ENCODE peak calls at places on chromosome 1, in eight cellular contexts. I, D, O, Y, S, A, V and P are unnamed samples.

GRCh38 chr1:103333141-103333540 is 192.4 kb upstream of the RNPC3 start:
- DNase-seq in S (no peak), V (no peak), A (no peak), D (no peak), I (no peak), Y (no peak), O (no peak), P (no peak)

GRCh38 chr1:241677171-241677570 is 25.1 kb downstream of the WDR64 start:
- DNase-seq in S (no peak), O (no peak), I (no peak), A (no peak), V (no peak), D (no peak), Y (no peak), P (no peak)

GRCh38 chr1:29120955-29121485 is 2.7 kb downstream of the TMEM200B start:
- DNase-seq in O (peak; percentile 55), Y (peak; percentile 75), V (peak; percentile 61), I (peak; percentile 77), S (peak; percentile 20), A (no peak), D (peak; percentile 94), P (no peak)

GRCh38 chr1:228294717-228295116 is 86.9 kb downstream of the OBSCN start:
- DNase-seq in D (no peak), A (no peak), O (no peak), Y (no peak), I (no peak), V (no peak), S (peak; percentile 3), P (no peak)

GRCh38 chr1:179229214-179230140 is at the start of gene ABL2:
- DNase-seq in V (peak; percentile 35), Y (peak; percentile 19), A (peak; percentile 58), S (peak; percentile 43), I (peak; percentile 53), O (peak; percentile 53), D (peak; percentile 92), P (no peak)

GRCh38 chr1:17496419-17496818 is 43.1 kb upstream of the ARHGEF10L start:
- DNase-seq in A (no peak), Y (no peak), I (no peak), D (no peak), V (no peak), O (no peak), S (no peak), P (no peak)

GRCh38 chr1:37872692-37873091 is 13.3 kb upstream of the MTF1 start:
- DNase-seq in A (no peak), D (no peak), Y (no peak), V (no peak), I (no peak), O (no peak), S (no peak), P (no peak)

GRCh38 chr1:162430583-162430982 is 18.6 kb upstream of the SH2D1B start:
- DNase-seq in A (no peak), V (no peak), O (no peak), I (no peak), S (no peak), D (no peak), Y (no peak), P (no peak)

GRCh38 chr1:23544444-23545389 is 13.7 kb upstream of the E2F2 start:
- DNase-seq in Y (peak; percentile 79), O (peak; percentile 74), S (peak; percentile 76), D (peak; percentile 93), V (peak; percentile 60), A (peak; percentile 79), I (peak; percentile 78), P (peak; percentile 60)

GRCh38 chr1:236979149-236979890 is 24.9 kb downstream of the MT1HL1 start:
- DNase-seq in O (no peak), I (no peak), A (no peak), Y (no peak), S (no peak), D (peak; percentile 17), V (no peak), P (no peak)

GRCh38 chr1:109785446-109786106 is 21.9 kb upstream of the EPS8L3 start:
- DNase-seq in D (peak; percentile 28), I (no peak), V (no peak), Y (peak; percentile 2), A (no peak), S (peak; percentile 6), O (no peak), P (no peak)

GRCh38 chr1:70966018-70966638 is 81.5 kb downstream of the PTGER3 start:
- DNase-seq in V (no peak), D (no peak), O (no peak), A (no peak), Y (no peak), S (no peak), I (no peak), P (no peak)

DNA sequence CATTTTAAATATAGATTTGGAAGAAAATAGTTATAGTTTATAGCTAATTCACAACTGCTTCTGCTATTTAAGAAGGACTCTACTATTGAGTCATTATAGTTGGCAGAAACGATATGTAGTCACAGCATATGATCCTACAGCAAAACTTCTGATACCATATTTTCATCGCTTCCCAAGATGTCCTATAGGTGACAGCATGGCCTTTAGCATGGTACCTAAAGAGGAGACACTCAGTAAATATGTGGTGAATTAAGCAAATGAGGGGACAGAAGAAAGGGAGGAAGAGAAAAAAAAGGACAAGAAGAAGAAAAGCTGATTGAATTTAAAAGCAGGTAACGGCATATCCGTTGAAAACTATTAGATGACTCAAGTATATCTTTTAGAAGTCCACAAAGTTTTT is 77.2 kb downstream of the PTGER3 start:
- DNase-seq in V (no peak), O (no peak), Y (no peak), A (no peak), D (no peak), S (no peak), I (no peak), P (no peak)
- TF ChIP-seq CTCF in V (no peak), O (no peak), Y (no peak), A (no peak), D (peak; percentile 36), S (no peak), I (no peak), P (no peak)

DNA sequence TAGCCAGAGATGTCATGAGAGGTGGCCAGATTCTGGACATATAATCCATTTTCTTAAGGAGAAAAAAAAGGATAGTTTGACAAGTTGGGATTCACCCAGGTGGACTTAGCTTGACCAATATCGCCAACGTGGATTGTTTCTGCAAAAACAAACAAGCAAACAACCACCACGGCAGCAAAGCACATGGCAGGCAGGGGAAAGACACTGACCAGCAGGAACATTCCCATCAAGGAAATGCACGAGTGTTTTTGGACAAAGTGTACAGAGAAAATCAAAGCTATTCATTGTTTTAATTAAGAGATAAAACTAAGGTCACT is 9.1 kb upstream of the PLA2G2C start:
- DNase-seq in O (no peak), S (no peak), V (no peak), Y (no peak), A (no peak), D (no peak), I (no peak), P (no peak)
- TF ChIP-seq CTCF in O (no peak), S (peak; percentile 19), V (no peak), Y (no peak), A (no peak), D (no peak), I (no peak), P (no peak)

DNA sequence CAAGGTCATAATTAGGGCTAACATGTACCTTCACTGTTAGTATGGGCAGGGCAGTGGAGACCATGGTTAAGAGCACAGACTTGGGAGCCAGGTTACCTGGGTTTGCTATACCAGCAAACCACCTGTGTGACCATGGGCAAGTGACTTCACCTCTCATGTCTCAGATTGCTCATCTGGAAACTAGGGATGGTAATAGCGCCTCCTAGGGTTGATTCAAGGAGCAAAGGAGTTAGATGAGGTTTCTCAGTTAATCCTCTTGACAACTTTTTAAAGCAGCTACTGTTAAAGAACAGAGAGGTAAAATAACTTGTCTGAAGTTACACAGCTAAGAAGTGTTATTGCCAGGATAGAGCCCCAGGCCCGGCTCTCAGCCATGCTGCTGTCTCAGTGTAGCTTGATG is 790 bp upstream of the MATN1 start:
- DNase-seq in D (no peak), I (no peak), O (no peak), A (no peak), V (no peak), Y (no peak), S (no peak), P (no peak)
- TF ChIP-seq CTCF in D (peak; percentile 68), I (no peak), O (no peak), A (no peak), V (peak; percentile 24), Y (no peak), S (no peak), P (no peak)

GRCh38 chr1:219808790-219809189 is 119.6 kb downstream of the SLC30A10 start:
- DNase-seq in S (no peak), A (no peak), D (no peak), I (no peak), Y (no peak), V (no peak), O (no peak), P (no peak)
- TF ChIP-seq CTCF in S (no peak), A (no peak), D (no peak), I (no peak), Y (no peak), V (no peak), O (no peak), P (no peak)

GRCh38 chr1:247905899-247906503 is 10.6 kb downstream of the OR2W3 start:
- DNase-seq in D (no peak), V (no peak), S (no peak), I (no peak), O (no peak), A (no peak), Y (no peak), P (no peak)

GRCh38 chr1:247908761-247909160 is 11.3 kb upstream of the OR2T8 start:
- DNase-seq in V (no peak), A (no peak), O (no peak), D (no peak), Y (no peak), S (no peak), I (no peak), P (no peak)

GRCh38 chr1:247904122-247904521 is 8.7 kb downstream of the OR2W3 start:
- DNase-seq in O (no peak), A (no peak), Y (no peak), D (no peak), S (no peak), V (no peak), I (no peak), P (no peak)

GRCh38 chr1:247905181-247905580 is 9.8 kb downstream of the OR2W3 start:
- DNase-seq in Y (no peak), O (no peak), D (no peak), V (no peak), S (no peak), A (no peak), I (no peak), P (no peak)

DNA sequence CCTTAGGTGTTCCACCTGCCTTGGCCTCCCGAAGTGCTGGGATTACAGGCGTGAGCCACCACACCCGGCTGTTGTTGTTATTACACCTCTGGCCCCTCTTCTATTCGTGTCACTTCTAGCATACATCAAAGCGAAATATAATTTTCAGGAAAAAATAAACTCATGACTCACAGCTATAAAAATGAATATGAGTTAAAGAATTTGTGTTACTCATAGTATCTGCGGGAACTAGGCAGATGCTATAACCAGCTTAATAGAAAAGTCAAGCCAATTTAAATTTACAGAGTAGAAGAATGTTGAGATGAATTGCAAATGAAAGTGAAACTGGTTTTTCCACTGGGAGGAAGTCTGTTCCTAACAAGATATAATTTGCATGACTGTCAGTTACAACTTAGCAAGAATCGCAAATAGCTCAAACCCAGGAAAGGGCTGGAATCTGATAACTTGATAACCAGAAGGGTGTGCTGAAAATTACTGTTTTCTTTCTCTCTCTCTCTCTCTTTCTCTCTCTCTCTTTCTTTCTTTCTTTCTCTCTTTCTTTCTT is 11.2 kb downstream of the OR2W3 start:
- DNase-seq in I (no peak), A (no peak), S (no peak), Y (no peak), D (no peak), V (no peak), O (no peak), P (no peak)
- TF ChIP-seq CTCF in I (no peak), A (no peak), S (no peak), Y (no peak), D (no peak), V (no peak), O (no peak), P (no peak)